ENCODE peak calls at places on chromosomes 4 and X, in four cellular contexts. P is left ventricle myocardium inferior, N is adipocyte, X is aorta. U is an unnamed sample. For H3K27me3, the result is how much of the 10 kb centered on the place peaks cover.

GRCh38 chr4:82561745-82562552 is at the start of gene TMEM150C:
- DNase-seq in P (peak), N (peak), X (peak), U (no peak)

GRCh38 chr4:34181891-34182290 is 2062.4 kb downstream of the ARAP2 start:
- DNase-seq in P (no peak), N (no peak), X (no peak), U (no peak)

GRCh38 chrX:23127586-23127985 is 127.8 kb downstream of the DDX53 start:
- DNase-seq in P (no peak), N (no peak), X (no peak), U (no peak)

GRCh38 chrX:127459784-127460183 is 592.4 kb downstream of the ACTRT1 start:
- DNase-seq in P (no peak), N (no peak), X (no peak), U (no peak)

GRCh38 chr4:101774807-101775206 is 15.7 kb upstream of the BANK1 start:
- DNase-seq in P (no peak), N (peak), X (no peak), U (no peak)

GRCh38 chrX:1598876-1599790 is 7.7 kb downstream of the AKAP17A start:
- DNase-seq in P (no peak), N (no peak), X (peak), U (no peak)

GRCh38 chr4:41359069-41359769 is 102.5 kb downstream of the UCHL1 start:
- DNase-seq in P (no peak), N (no peak), X (peak), U (peak)

GRCh38 chr4:115159141-115159540 is 45.7 kb upstream of the NDST4 start:
- DNase-seq in P (no peak), N (peak), X (no peak), U (no peak)

GRCh38 chr4:135032670-135033069 is 831.1 kb upstream of the PABPC4L start:
- DNase-seq in P (no peak), N (no peak), X (no peak), U (no peak)

GRCh38 chrX:71111851-71112468 is 583 bp upstream of the IL2RG start:
- DNase-seq in P (no peak), N (no peak), X (no peak), U (no peak)

GRCh38 chrX:554271-554670 is 76.3 kb upstream of the SHOX start:
- DNase-seq in P (no peak), N (no peak), X (no peak), U (no peak)

GRCh38 chr4:92270908-92271307 is 32.9 kb upstream of the GRID2 start:
- DNase-seq in P (no peak), N (no peak), X (no peak), U (no peak)

DNA sequence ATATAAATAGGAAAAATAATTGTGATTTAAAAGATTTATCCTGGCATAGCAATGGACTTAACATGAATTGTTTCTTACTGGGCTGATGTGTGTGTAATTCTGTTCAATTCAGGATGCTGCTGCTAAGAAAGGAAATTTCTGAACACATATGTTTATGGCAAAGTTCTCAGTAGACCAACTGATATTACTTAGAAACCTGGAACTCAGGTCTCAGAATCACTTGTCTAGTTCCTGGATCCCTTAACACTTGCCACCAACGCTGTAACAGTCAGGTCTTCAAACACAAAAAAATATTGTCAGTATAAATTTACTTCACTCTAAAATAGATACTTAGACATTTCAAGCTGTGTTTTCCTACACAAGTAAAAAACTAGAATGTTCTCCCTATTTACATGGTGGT is 5.5 kb downstream of the CASP3 start:
- DNase-seq in P (no peak), N (no peak), X (no peak), U (no peak)
- H3K4me3 ChIP-seq in P (no peak), N (no peak), X (no peak), U (no peak)

DNA sequence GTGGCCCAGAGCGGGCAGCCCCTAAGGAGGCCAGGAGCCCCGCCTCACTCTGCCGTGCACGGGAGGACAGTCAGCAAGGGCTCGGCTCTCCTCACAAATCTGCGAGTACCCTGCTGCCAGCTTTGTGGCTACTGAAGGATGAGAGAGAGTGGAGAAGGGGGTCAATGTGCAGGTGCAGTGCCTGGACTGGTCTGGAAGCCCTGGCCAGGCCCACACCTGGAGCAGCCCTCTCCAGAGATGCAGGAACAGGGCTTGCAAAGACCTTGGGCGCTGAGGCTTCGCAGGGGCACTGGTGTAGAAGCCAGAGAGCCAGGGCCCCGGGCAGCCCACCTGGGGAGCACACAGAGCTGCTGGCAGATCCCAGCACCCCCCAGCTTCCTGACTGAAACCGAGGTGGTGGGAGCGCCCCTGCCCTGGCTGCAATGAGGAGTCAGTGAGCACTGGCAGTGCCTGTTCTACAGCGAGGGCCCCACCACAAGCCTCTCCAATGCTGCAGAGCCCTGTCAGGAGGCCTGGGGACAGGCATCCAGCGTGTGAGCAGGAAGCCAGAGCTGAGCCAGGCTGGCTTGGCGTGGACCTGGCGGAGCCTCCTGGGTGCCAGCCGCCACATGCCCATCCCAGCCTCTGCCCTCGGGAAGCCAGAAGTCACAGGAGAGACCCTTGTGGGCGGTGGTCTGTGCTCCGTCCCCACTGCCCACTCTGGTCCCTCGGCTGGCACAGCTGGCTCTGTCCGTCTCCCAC is 3.9 kb downstream of the SPON2 start:
- DNase-seq in P (no peak), N (no peak), X (peak), U (no peak)
- H3K27me3 ChIP-seq in P (under half), N (under half), X (under half), U (under half)

GRCh38 chr4:147076179-147076578 is 130.5 kb upstream of the TTC29 start:
- DNase-seq in P (no peak), N (no peak), X (no peak), U (no peak)

GRCh38 chr4:147076728-147077127 is 131.1 kb upstream of the TTC29 start:
- DNase-seq in P (no peak), N (no peak), X (no peak), U (no peak)

GRCh38 chr4:147084861-147085260 is 139.2 kb upstream of the TTC29 start:
- DNase-seq in P (no peak), N (peak), X (no peak), U (no peak)

GRCh38 chr4:147078362-147078761 is 132.7 kb upstream of the TTC29 start:
- DNase-seq in P (no peak), N (peak), X (no peak), U (no peak)

GRCh38 chr4:147078875-147079658 is 133.4 kb upstream of the TTC29 start:
- DNase-seq in P (peak), N (peak), X (peak), U (no peak)
- H3K4me3 ChIP-seq in P (peak), N (no peak), X (peak), U (no peak)

DNA sequence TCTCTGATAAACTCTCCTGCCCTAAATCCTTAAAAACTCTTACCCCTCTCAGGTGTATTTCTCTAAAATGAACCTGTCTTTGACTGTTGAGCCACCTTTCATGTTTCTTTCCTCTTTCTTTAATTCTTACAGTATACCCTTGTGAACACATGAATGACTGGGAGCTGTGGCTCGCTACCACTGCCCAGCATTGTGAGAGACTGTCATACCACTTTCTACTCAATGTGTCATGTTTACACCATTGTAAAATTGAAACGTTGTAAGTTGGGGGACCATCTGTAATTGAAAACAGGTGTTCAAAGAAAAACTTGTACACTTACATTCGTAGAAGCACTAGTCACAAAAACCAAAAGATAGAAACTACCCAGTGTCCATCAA is 66.9 kb downstream of the ZNF182 start:
- DNase-seq in P (no peak), N (no peak), X (no peak), U (no peak)
- H3K27me3 ChIP-seq in P (under half), N (under half), X (under half), U (under half)

DNA sequence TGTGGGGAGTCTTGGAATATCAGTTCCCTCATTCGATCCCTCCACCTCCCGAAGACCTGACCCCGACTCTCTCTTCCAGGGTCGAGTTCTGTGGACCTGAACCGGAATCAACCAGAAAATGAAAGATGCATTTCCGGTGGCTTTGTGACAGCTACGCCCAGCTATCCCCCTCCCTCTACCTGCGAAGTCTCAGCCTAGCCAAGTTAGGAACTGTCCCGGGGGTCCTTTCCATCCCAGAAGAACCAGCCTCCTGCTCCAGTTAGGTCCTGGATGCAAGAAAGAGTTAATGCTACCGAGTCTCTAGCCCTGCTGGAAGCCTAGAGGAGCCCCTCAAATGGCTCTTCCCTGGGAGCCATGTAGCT is 13.4 kb upstream of the ETDC start:
- DNase-seq in P (no peak), N (no peak), X (no peak), U (no peak)
- H3K4me3 ChIP-seq in P (peak), N (peak), X (no peak), U (peak)

GRCh38 chr4:173505924-173506779 is 23.9 kb downstream of the HAND2 start:
- DNase-seq in P (peak), N (peak), X (peak), U (no peak)

GRCh38 chr4:173500841-173501591 is 29.0 kb downstream of the HAND2 start:
- DNase-seq in P (no peak), N (no peak), X (peak), U (no peak)

GRCh38 chr4:173504181-173504503 is 25.9 kb downstream of the HAND2 start:
- DNase-seq in P (peak), N (no peak), X (no peak), U (no peak)

GRCh38 chr4:173501592-173502150 is 28.4 kb downstream of the HAND2 start:
- DNase-seq in P (no peak), N (no peak), X (no peak), U (no peak)

GRCh38 chr4:173503330-173504180 is 26.5 kb downstream of the HAND2 start:
- DNase-seq in P (no peak), N (no peak), X (no peak), U (no peak)
- H3K27me3 ChIP-seq in P (under half), N (under half), X (under half), U (under half)

GRCh38 chr4:86857341-86858052 is 8.3 kb upstream of the SLC10A6 start:
- DNase-seq in P (no peak), N (no peak), X (no peak), U (no peak)
- H3K4me3 ChIP-seq in P (no peak), N (no peak), X (no peak), U (no peak)

GRCh38 chr4:78865451-78865850 is 73.8 kb downstream of the PAQR3 start:
- DNase-seq in P (no peak), N (no peak), X (no peak), U (no peak)

GRCh38 chr4:78862314-78862737 is 76.9 kb downstream of the PAQR3 start:
- DNase-seq in P (no peak), N (no peak), X (no peak), U (no peak)

GRCh38 chr4:78864405-78865024 is 74.7 kb downstream of the PAQR3 start:
- DNase-seq in P (no peak), N (peak), X (no peak), U (peak)

GRCh38 chr4:78863254-78863869 is 75.9 kb downstream of the PAQR3 start:
- DNase-seq in P (no peak), N (no peak), X (no peak), U (peak)

GRCh38 chr4:78863991-78864390 is 75.2 kb downstream of the PAQR3 start:
- DNase-seq in P (no peak), N (no peak), X (no peak), U (no peak)
- H3K27me3 ChIP-seq in P (under half), N (under half), X (under half), U (under half)

GRCh38 chr4:183624548-183624947 is 34.4 kb downstream of the RWDD4 start:
- DNase-seq in P (no peak), N (no peak), X (no peak), U (no peak)
- H3K4me3 ChIP-seq in P (no peak), N (no peak), X (no peak), U (no peak)